ENCODE peak calls at places on chromosomes 4 and X, in nine cellular contexts. One of them, this sample, is unnamed.

GRCh38 chr4:103105558-103106356 is 6.1 kb upstream of the BDH2 start:
- DNase-seq in upper lobe of right lung: no peak
- DNase-seq in lung: no peak
- DNase-seq in endothelial cell: no peak
- DNase-seq in WERI-Rb-1: no peak
- DNase-seq in neural crest cell: no peak
- DNase-seq in fibroblast of pulmonary artery: peak
- DNase-seq in cardiac fibroblast: no peak
- DNase-seq in mucosa of descending colon: no peak
- DNase-seq in this sample: no peak

GRCh38 chr4:24059839-24060238 is 170.0 kb upstream of the PPARGC1A start:
- DNase-seq in endothelial cell: no peak
- DNase-seq in upper lobe of right lung: no peak
- DNase-seq in fibroblast of pulmonary artery: no peak
- DNase-seq in WERI-Rb-1: no peak
- DNase-seq in mucosa of descending colon: no peak
- DNase-seq in cardiac fibroblast: no peak
- DNase-seq in lung: no peak
- DNase-seq in neural crest cell: no peak
- DNase-seq in this sample: no peak

GRCh38 chr4:114312349-114312748 is 286.3 kb upstream of the UGT8 start:
- DNase-seq in upper lobe of right lung: no peak
- DNase-seq in fibroblast of pulmonary artery: no peak
- DNase-seq in lung: no peak
- DNase-seq in mucosa of descending colon: no peak
- DNase-seq in neural crest cell: no peak
- DNase-seq in endothelial cell: no peak
- DNase-seq in WERI-Rb-1: no peak
- DNase-seq in cardiac fibroblast: no peak
- DNase-seq in this sample: peak

GRCh38 chrX:81957318-81957717 is 755.4 kb downstream of the SH3BGRL start:
- DNase-seq in endothelial cell: no peak
- DNase-seq in cardiac fibroblast: no peak
- DNase-seq in fibroblast of pulmonary artery: peak
- DNase-seq in upper lobe of right lung: no peak
- DNase-seq in lung: no peak
- DNase-seq in WERI-Rb-1: no peak
- DNase-seq in neural crest cell: no peak
- DNase-seq in mucosa of descending colon: no peak
- DNase-seq in this sample: no peak

GRCh38 chr4:22991576-22991975 is 298.8 kb downstream of the GBA3 start:
- DNase-seq in cardiac fibroblast: no peak
- DNase-seq in lung: no peak
- DNase-seq in mucosa of descending colon: no peak
- DNase-seq in fibroblast of pulmonary artery: no peak
- DNase-seq in neural crest cell: no peak
- DNase-seq in endothelial cell: no peak
- DNase-seq in WERI-Rb-1: no peak
- DNase-seq in upper lobe of right lung: no peak
- DNase-seq in this sample: no peak

GRCh38 chr4:27084685-27085356 is 224.2 kb downstream of the STIM2 start:
- DNase-seq in endothelial cell: peak
- DNase-seq in neural crest cell: peak
- DNase-seq in upper lobe of right lung: peak
- DNase-seq in mucosa of descending colon: peak
- DNase-seq in fibroblast of pulmonary artery: peak
- DNase-seq in lung: no peak
- DNase-seq in cardiac fibroblast: peak
- DNase-seq in WERI-Rb-1: peak
- DNase-seq in this sample: peak

GRCh38 chrX:53729756-53730155 is 43.2 kb upstream of the HUWE1 start:
- DNase-seq in fibroblast of pulmonary artery: no peak
- DNase-seq in WERI-Rb-1: no peak
- DNase-seq in upper lobe of right lung: no peak
- DNase-seq in mucosa of descending colon: no peak
- DNase-seq in neural crest cell: no peak
- DNase-seq in lung: no peak
- DNase-seq in endothelial cell: no peak
- DNase-seq in cardiac fibroblast: no peak
- DNase-seq in this sample: no peak

GRCh38 chr4:57100979-57101629 is 9.1 kb downstream of the IGFBP7 start:
- DNase-seq in upper lobe of right lung: no peak
- DNase-seq in fibroblast of pulmonary artery: no peak
- DNase-seq in neural crest cell: no peak
- DNase-seq in endothelial cell: no peak
- DNase-seq in lung: no peak
- DNase-seq in cardiac fibroblast: no peak
- DNase-seq in WERI-Rb-1: no peak
- DNase-seq in mucosa of descending colon: no peak
- DNase-seq in this sample: no peak

GRCh38 chr4:72767903-72768817 is 199.1 kb upstream of the ADAMTS3 start:
- DNase-seq in fibroblast of pulmonary artery: peak
- DNase-seq in neural crest cell: no peak
- DNase-seq in lung: no peak
- DNase-seq in upper lobe of right lung: no peak
- DNase-seq in cardiac fibroblast: peak
- DNase-seq in mucosa of descending colon: no peak
- DNase-seq in endothelial cell: no peak
- DNase-seq in WERI-Rb-1: no peak
- DNase-seq in this sample: no peak

GRCh38 chrX:24672701-24673190 is 21.0 kb upstream of the POLA1 start:
- DNase-seq in endothelial cell: no peak
- DNase-seq in WERI-Rb-1: no peak
- DNase-seq in upper lobe of right lung: no peak
- DNase-seq in lung: no peak
- DNase-seq in fibroblast of pulmonary artery: no peak
- DNase-seq in neural crest cell: peak
- DNase-seq in mucosa of descending colon: no peak
- DNase-seq in cardiac fibroblast: no peak
- DNase-seq in this sample: no peak

GRCh38 chr4:76028242-76028859 is 5.1 kb upstream of the CXCL10 start:
- DNase-seq in WERI-Rb-1: no peak
- DNase-seq in endothelial cell: no peak
- DNase-seq in fibroblast of pulmonary artery: peak
- DNase-seq in upper lobe of right lung: no peak
- DNase-seq in neural crest cell: no peak
- DNase-seq in lung: no peak
- DNase-seq in cardiac fibroblast: peak
- DNase-seq in mucosa of descending colon: no peak
- DNase-seq in this sample: no peak

GRCh38 chr4:108359936-108360681 is 191.4 kb upstream of the LEF1 start:
- DNase-seq in fibroblast of pulmonary artery: no peak
- DNase-seq in mucosa of descending colon: no peak
- DNase-seq in cardiac fibroblast: no peak
- DNase-seq in upper lobe of right lung: no peak
- DNase-seq in neural crest cell: no peak
- DNase-seq in endothelial cell: no peak
- DNase-seq in lung: no peak
- DNase-seq in WERI-Rb-1: no peak
- DNase-seq in this sample: no peak

GRCh38 chr4:107619731-107620130 is 100.3 kb downstream of the PAPSS1 start:
- DNase-seq in mucosa of descending colon: no peak
- DNase-seq in upper lobe of right lung: no peak
- DNase-seq in endothelial cell: no peak
- DNase-seq in lung: no peak
- DNase-seq in cardiac fibroblast: no peak
- DNase-seq in WERI-Rb-1: no peak
- DNase-seq in fibroblast of pulmonary artery: no peak
- DNase-seq in neural crest cell: no peak
- DNase-seq in this sample: no peak

GRCh38 chr4:89639395-89639794 is 197.6 kb downstream of the SNCA start:
- DNase-seq in endothelial cell: no peak
- DNase-seq in fibroblast of pulmonary artery: no peak
- DNase-seq in neural crest cell: no peak
- DNase-seq in upper lobe of right lung: no peak
- DNase-seq in lung: no peak
- DNase-seq in mucosa of descending colon: no peak
- DNase-seq in WERI-Rb-1: no peak
- DNase-seq in cardiac fibroblast: no peak
- DNase-seq in this sample: no peak

GRCh38 chr4:89641367-89641687 is 195.6 kb downstream of the SNCA start:
- DNase-seq in lung: no peak
- DNase-seq in WERI-Rb-1: no peak
- DNase-seq in upper lobe of right lung: no peak
- DNase-seq in neural crest cell: no peak
- DNase-seq in mucosa of descending colon: no peak
- DNase-seq in endothelial cell: no peak
- DNase-seq in cardiac fibroblast: no peak
- DNase-seq in fibroblast of pulmonary artery: no peak
- DNase-seq in this sample: no peak

GRCh38 chr4:89645512-89645911 is 191.4 kb downstream of the SNCA start:
- DNase-seq in WERI-Rb-1: no peak
- DNase-seq in fibroblast of pulmonary artery: no peak
- DNase-seq in cardiac fibroblast: no peak
- DNase-seq in lung: no peak
- DNase-seq in endothelial cell: no peak
- DNase-seq in mucosa of descending colon: no peak
- DNase-seq in upper lobe of right lung: no peak
- DNase-seq in neural crest cell: no peak
- DNase-seq in this sample: no peak

DNA sequence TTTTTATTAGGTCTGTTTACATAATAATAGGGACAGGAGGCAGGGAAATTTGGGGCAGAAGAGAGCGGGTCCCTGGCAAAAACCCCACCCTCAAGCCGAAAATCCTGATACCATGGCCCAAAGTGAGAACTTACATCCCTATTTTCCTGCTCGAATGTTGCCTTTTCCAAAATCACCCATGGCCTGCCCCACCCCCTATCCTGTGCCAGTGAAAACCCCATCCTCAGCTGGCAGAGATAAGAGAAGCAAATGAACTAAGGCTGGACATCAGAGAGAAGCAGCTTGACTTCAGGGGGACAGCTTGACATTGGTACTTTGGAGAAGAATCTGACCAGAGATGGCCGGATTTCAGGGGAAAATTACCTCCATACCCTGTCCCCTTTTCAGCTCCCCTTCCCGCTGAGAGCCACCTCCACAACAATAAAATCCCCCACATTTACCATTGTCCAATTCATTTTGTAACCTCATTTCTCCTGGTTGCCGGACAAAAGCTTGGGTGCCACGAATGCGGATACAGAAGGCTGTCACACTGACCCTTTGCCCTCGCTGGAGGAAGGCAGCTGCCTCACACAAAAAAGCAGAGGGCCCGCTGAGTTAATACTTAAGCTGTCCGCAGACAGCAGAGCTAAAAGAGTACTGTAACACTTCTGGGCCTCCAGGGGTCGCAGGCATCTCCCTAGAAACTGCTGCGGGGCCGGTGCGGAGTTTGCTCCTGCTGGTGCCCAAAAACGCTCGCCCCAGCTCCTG is 196.2 kb downstream of the SNCA start:
- DNase-seq in endothelial cell: peak
- DNase-seq in lung: no peak
- DNase-seq in mucosa of descending colon: peak
- DNase-seq in neural crest cell: peak
- DNase-seq in fibroblast of pulmonary artery: peak
- DNase-seq in cardiac fibroblast: peak
- DNase-seq in WERI-Rb-1: peak
- DNase-seq in upper lobe of right lung: peak
- DNase-seq in this sample: peak
- TF ChIP-seq CTCF in endothelial cell: peak
- TF ChIP-seq CTCF in lung: no peak
- TF ChIP-seq CTCF in mucosa of descending colon: no peak
- TF ChIP-seq CTCF in neural crest cell: peak
- TF ChIP-seq CTCF in fibroblast of pulmonary artery: peak
- TF ChIP-seq CTCF in cardiac fibroblast: peak
- TF ChIP-seq CTCF in WERI-Rb-1: peak
- TF ChIP-seq CTCF in upper lobe of right lung: peak
- TF ChIP-seq CTCF in this sample: peak

DNA sequence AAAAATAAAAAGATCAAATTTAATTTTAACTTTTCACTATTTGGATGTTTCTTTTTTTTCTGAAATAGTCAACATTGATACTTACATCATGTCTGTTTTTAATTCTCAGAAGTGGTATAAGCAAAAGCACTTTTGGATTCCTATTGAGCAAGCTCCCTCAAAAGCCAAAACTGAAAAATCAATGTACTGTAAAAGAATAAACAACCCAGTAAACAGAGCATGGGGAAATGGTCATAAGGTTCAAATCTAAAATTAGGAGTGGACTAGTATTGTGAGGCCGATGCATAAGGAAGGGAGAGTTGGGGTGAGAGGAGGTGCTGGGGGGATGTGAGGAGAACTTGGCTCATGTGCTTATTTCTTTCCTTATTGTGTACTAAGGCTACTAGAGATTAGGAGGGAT is 37.9 kb downstream of the NUDT6 start:
- DNase-seq in WERI-Rb-1: no peak
- DNase-seq in cardiac fibroblast: no peak
- DNase-seq in lung: no peak
- DNase-seq in neural crest cell: no peak
- DNase-seq in upper lobe of right lung: no peak
- DNase-seq in endothelial cell: no peak
- DNase-seq in mucosa of descending colon: no peak
- DNase-seq in fibroblast of pulmonary artery: no peak
- DNase-seq in this sample: no peak
- TF ChIP-seq CTCF in WERI-Rb-1: no peak
- TF ChIP-seq CTCF in cardiac fibroblast: no peak
- TF ChIP-seq CTCF in lung: no peak
- TF ChIP-seq CTCF in neural crest cell: no peak
- TF ChIP-seq CTCF in upper lobe of right lung: no peak
- TF ChIP-seq CTCF in endothelial cell: no peak
- TF ChIP-seq CTCF in mucosa of descending colon: no peak
- TF ChIP-seq CTCF in fibroblast of pulmonary artery: no peak
- TF ChIP-seq CTCF in this sample: no peak

DNA sequence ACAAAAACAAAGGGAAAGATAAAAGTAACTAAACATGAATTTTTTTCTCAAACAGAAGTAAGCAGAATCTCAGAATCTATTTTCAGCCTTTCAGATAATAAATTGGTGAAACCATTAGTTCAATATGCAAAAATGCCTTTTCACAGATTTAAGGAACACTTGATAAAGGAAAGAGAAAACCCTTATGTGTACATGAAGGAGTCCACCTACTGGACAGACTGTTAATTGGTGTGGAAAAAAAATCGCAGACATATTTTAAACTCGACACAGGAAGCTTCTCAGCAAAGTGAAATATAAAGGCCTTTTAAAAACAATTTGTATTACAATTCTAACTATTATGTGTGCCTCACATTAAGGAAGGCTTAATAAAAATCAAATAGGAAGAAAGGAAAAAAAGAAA is 22.3 kb downstream of the COX7B2 start:
- DNase-seq in endothelial cell: no peak
- DNase-seq in fibroblast of pulmonary artery: peak
- DNase-seq in mucosa of descending colon: no peak
- DNase-seq in cardiac fibroblast: peak
- DNase-seq in WERI-Rb-1: no peak
- DNase-seq in lung: no peak
- DNase-seq in neural crest cell: no peak
- DNase-seq in upper lobe of right lung: no peak
- DNase-seq in this sample: no peak
- TF ChIP-seq CTCF in endothelial cell: no peak
- TF ChIP-seq CTCF in fibroblast of pulmonary artery: peak
- TF ChIP-seq CTCF in mucosa of descending colon: no peak
- TF ChIP-seq CTCF in cardiac fibroblast: peak
- TF ChIP-seq CTCF in WERI-Rb-1: peak
- TF ChIP-seq CTCF in lung: no peak
- TF ChIP-seq CTCF in neural crest cell: peak
- TF ChIP-seq CTCF in upper lobe of right lung: no peak
- TF ChIP-seq CTCF in this sample: peak

DNA sequence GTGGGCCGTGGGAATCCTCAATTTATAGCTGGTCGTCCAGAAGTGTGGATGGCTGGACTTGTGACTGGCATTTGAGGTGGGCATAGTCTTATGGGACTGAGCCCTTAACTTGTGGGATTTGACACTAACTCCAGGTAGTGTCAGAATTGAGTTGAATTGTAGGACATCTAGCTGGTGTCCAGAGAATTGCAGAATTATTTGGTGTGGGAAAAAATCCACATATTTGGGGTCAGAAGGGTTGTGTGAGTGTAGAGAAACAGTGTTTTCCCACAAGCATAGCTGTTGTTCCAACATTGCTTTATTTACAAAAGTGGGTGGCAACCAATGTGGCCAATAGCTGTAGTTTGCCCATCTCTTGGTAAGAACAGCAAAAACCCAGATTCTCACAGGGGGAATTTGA is 91.3 kb downstream of the MOSPD2 start:
- DNase-seq in WERI-Rb-1: no peak
- DNase-seq in cardiac fibroblast: peak
- DNase-seq in mucosa of descending colon: no peak
- DNase-seq in neural crest cell: no peak
- DNase-seq in lung: no peak
- DNase-seq in fibroblast of pulmonary artery: peak
- DNase-seq in endothelial cell: no peak
- DNase-seq in upper lobe of right lung: no peak
- DNase-seq in this sample: no peak
- TF ChIP-seq CTCF in WERI-Rb-1: no peak
- TF ChIP-seq CTCF in cardiac fibroblast: no peak
- TF ChIP-seq CTCF in mucosa of descending colon: no peak
- TF ChIP-seq CTCF in neural crest cell: no peak
- TF ChIP-seq CTCF in lung: no peak
- TF ChIP-seq CTCF in fibroblast of pulmonary artery: peak
- TF ChIP-seq CTCF in endothelial cell: no peak
- TF ChIP-seq CTCF in upper lobe of right lung: no peak
- TF ChIP-seq CTCF in this sample: no peak